ENCODE peak calls at places on chromosomes 16 and 17, in eight cellular contexts. Z, A, T, U, N, P, I and Q are unnamed samples.
A peak's percentile ranks its signal among the peaks of the same experiment; 100 is the strongest.

GRCh38 chr17:15233022-15233805 is 31.9 kb downstream of the PMP22 start:
- DNase-seq in Z (no peak), A (peak; percentile 70), T (no peak), U (peak; percentile 80), N (peak; percentile 71), P (no peak), I (peak; percentile 42), Q (peak; percentile 39)

GRCh38 chr17:17347956-17348871 is 45.0 kb downstream of the NT5M start:
- DNase-seq in Z (no peak), A (no peak), T (no peak), U (no peak), N (no peak), P (no peak), I (no peak), Q (no peak)

GRCh38 chr17:42618442-42619150 is 9.1 kb downstream of the TUBG1 start:
- DNase-seq in Z (no peak), A (peak; percentile 86), T (no peak), U (peak; percentile 20), N (no peak), P (no peak), I (peak; percentile 70), Q (no peak)

GRCh38 chr17:58917228-58917627 is 161.6 kb downstream of the PPM1E start:
- DNase-seq in Z (no peak), A (no peak), T (no peak), U (no peak), N (no peak), P (no peak), I (no peak), Q (no peak)

GRCh38 chr17:76667356-76667755 is 23.8 kb upstream of the ST6GALNAC1 start:
- DNase-seq in Z (no peak), A (no peak), T (no peak), U (no peak), N (no peak), P (no peak), I (no peak), Q (no peak)

GRCh38 chr17:77214743-77215142 is 74.0 kb downstream of the SEC14L1 start:
- DNase-seq in Z (peak; percentile 56), A (peak; percentile 89), T (no peak), U (peak; percentile 21), N (peak; percentile 27), P (no peak), I (peak; percentile 19), Q (peak; percentile 11)

GRCh38 chr16:9199312-9199711 is 107.9 kb downstream of the HAPSTR1 start:
- DNase-seq in Z (no peak), A (no peak), T (no peak), U (no peak), N (no peak), P (no peak), I (no peak), Q (no peak)

GRCh38 chr16:27040671-27041070 is 26.1 kb upstream of the C16orf82 start:
- DNase-seq in Z (no peak), A (no peak), T (no peak), U (no peak), N (no peak), P (no peak), I (no peak), Q (no peak)

GRCh38 chr17:4833941-4834501 is 881 bp downstream of the MINK1 start:
- DNase-seq in Z (no peak), A (no peak), T (no peak), U (peak; percentile 68), N (peak; percentile 42), P (peak; percentile 25), I (no peak), Q (peak; percentile 13)